ENCODE peak calls at places on chromosomes 13 and 19, in seven cellular contexts. Q, R, O, E, Z, W and A are unnamed samples.

GRCh38 chr19:10603084-10603872 is 16.2 kb upstream of the AP1M2 start:
- DNase-seq in Q (peak; percentile 47), R (peak; percentile 94), O (peak; percentile 78), E (peak; percentile 29), Z (no peak), W (peak; percentile 67), A (peak; percentile 53)

GRCh38 chr19:10226376-10227214 is 4.5 kb downstream of the S1PR2 start:
- DNase-seq in Q (peak; percentile 83), R (peak; percentile 74), O (no peak), E (peak; percentile 93), Z (no peak), W (peak; percentile 66), A (peak; percentile 58)

GRCh38 chr13:40476175-40476958 is 190.1 kb downstream of the FOXO1 start:
- DNase-seq in Q (no peak), R (peak; percentile 7), O (no peak), E (peak; percentile 80), Z (peak; percentile 18), W (no peak), A (no peak)

GRCh38 chr19:38710928-38711725 is 33.1 kb downstream of the CAPN12 start:
- DNase-seq in Q (peak; percentile 60), R (no peak), O (no peak), E (no peak), Z (no peak), W (no peak), A (no peak)

GRCh38 chr13:66099825-66100224 is 1130.3 kb downstream of the PCDH9 start:
- DNase-seq in Q (no peak), R (no peak), O (no peak), E (no peak), Z (no peak), W (no peak), A (no peak)

GRCh38 chr13:21683034-21683733 is 12.3 kb downstream of the FGF9 start:
- DNase-seq in Q (peak; percentile 26), R (no peak), O (no peak), E (no peak), Z (peak; percentile 74), W (no peak), A (no peak)

GRCh38 chr19:49432141-49433073 is 7.2 kb downstream of the GFY start:
- DNase-seq in Q (no peak), R (no peak), O (no peak), E (no peak), Z (no peak), W (no peak), A (peak; percentile 73)

GRCh38 chr13:67934615-67935330 is 704.6 kb upstream of the PCDH9 start:
- DNase-seq in Q (no peak), R (no peak), O (no peak), E (no peak), Z (no peak), W (no peak), A (no peak)

GRCh38 chr19:49832556-49832955 is 14.5 kb downstream of the MED25 start:
- DNase-seq in Q (no peak), R (no peak), O (no peak), E (no peak), Z (no peak), W (no peak), A (no peak)

GRCh38 chr19:46674416-46675178 is 13.6 kb upstream of the DACT3 start:
- DNase-seq in Q (no peak), R (no peak), O (no peak), E (no peak), Z (peak; percentile 37), W (no peak), A (no peak)

GRCh38 chr13:72104656-72105180 is 237.7 kb upstream of the DACH1 start:
- DNase-seq in Q (no peak), R (no peak), O (no peak), E (peak; percentile 1), Z (no peak), W (no peak), A (no peak)

GRCh38 chr13:85665286-85665685 is 133.9 kb downstream of the SLITRK6 start:
- DNase-seq in Q (no peak), R (no peak), O (no peak), E (no peak), Z (peak; percentile 59), W (no peak), A (no peak)

GRCh38 chr13:67230774-67231480 is 791 bp upstream of the PCDH9 start:
- DNase-seq in Q (peak; percentile 64), R (peak; percentile 61), O (no peak), E (peak; percentile 79), Z (peak; percentile 35), W (peak; percentile 53), A (peak; percentile 41)

GRCh38 chr19:35784401-35785086 is 9.2 kb downstream of the ARHGAP33 start:
- DNase-seq in Q (no peak), R (no peak), O (no peak), E (no peak), Z (no peak), W (no peak), A (no peak)

GRCh38 chr19:6826281-6826920 is 53.9 kb downstream of the VAV1 start:
- DNase-seq in Q (no peak), R (peak; percentile 33), O (no peak), E (no peak), Z (no peak), W (no peak), A (no peak)

GRCh38 chr19:21680679-21681078 is 86.7 kb downstream of the ZNF100 start:
- DNase-seq in Q (no peak), R (no peak), O (no peak), E (no peak), Z (no peak), W (no peak), A (no peak)

GRCh38 chr19:677201-677600 is 1.0 kb downstream of the FSTL3 start:
- DNase-seq in Q (peak; percentile 87), R (peak; percentile 64), O (no peak), E (peak; percentile 87), Z (peak; percentile 70), W (peak; percentile 84), A (peak; percentile 57)

GRCh38 chr19:11554160-11554559 is 4.9 kb downstream of the ELOF1 start:
- DNase-seq in Q (no peak), R (peak; percentile 79), O (no peak), E (no peak), Z (no peak), W (no peak), A (no peak)

GRCh38 chr13:72029981-72030380 is 163.0 kb upstream of the DACH1 start:
- DNase-seq in Q (no peak), R (no peak), O (no peak), E (no peak), Z (no peak), W (no peak), A (no peak)

GRCh38 chr19:16934489-16934888 is 45.7 kb downstream of the F2RL3 start:
- DNase-seq in Q (no peak), R (no peak), O (no peak), E (no peak), Z (no peak), W (no peak), A (no peak)

GRCh38 chr13:53151692-53152421 is 123.2 kb downstream of the OLFM4 start:
- DNase-seq in Q (no peak), R (peak; percentile 62), O (no peak), E (peak; percentile 71), Z (no peak), W (peak; percentile 17), A (peak; percentile 60)

GRCh38 chr13:23963184-23963931 is 66.1 kb upstream of the C1QTNF9B start:
- DNase-seq in Q (no peak), R (no peak), O (no peak), E (no peak), Z (no peak), W (no peak), A (no peak)

GRCh38 chr19:19627716-19628498 is at the start of gene LPAR2:
- DNase-seq in Q (no peak), R (peak; percentile 90), O (peak; percentile 79), E (peak; percentile 21), Z (peak; percentile 70), W (no peak), A (peak; percentile 76)

GRCh38 chr13:79936368-79937136 is 404.4 kb downstream of the SPRY2 start:
- DNase-seq in Q (no peak), R (no peak), O (no peak), E (peak; percentile 98), Z (peak; percentile 95), W (peak; percentile 44), A (no peak)

GRCh38 chr13:42028113-42028799 is 20.2 kb upstream of the DGKH start:
- DNase-seq in Q (no peak), R (peak; percentile 78), O (no peak), E (no peak), Z (no peak), W (no peak), A (peak; percentile 84)

GRCh38 chr19:58562126-58563033 is 4.0 kb upstream of the UBE2M start:
- DNase-seq in Q (peak; percentile 57), R (peak; percentile 64), O (peak; percentile 35), E (peak; percentile 61), Z (peak; percentile 55), W (no peak), A (peak; percentile 49)

GRCh38 chr19:5057860-5058259 is 88.9 kb downstream of the KDM4B start:
- DNase-seq in Q (no peak), R (no peak), O (no peak), E (peak; percentile 18), Z (peak; percentile 41), W (no peak), A (no peak)

DNA sequence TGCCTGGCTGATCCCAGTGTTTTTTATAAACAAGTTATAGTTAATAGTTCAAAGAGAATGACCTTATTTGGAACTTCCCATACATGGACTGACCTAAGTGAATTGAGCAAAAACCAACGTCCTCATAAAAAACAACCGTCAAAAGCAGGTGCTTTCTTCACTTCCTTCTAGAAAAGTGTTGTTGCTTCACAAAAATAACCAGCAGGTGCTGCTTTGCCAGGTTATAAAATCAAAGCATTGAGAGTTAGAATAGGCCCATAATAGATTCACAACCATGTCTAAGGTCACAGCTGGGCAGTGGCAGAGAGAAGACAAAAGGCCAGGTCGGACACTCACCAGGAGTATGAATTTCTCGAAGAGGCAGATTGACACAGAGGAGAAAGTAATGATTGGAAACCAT is 9.5 kb downstream of the RUBCNL start:
- DNase-seq in Q (no peak), R (no peak), O (no peak), E (no peak), Z (no peak), W (no peak), A (peak; percentile 46)
- H3K36me3 ChIP-seq in Q (no peaks in the 10 kb centered on the region), R (no peaks in the 10 kb centered on the region), O (no peaks in the 10 kb centered on the region), E (no peaks in the 10 kb centered on the region), Z (no peaks in the 10 kb centered on the region), W (no peaks in the 10 kb centered on the region), A (no peaks in the 10 kb centered on the region)

GRCh38 chr13:48496271-48496670 is 36.6 kb downstream of the RCBTB2 start:
- DNase-seq in Q (no peak), R (no peak), O (no peak), E (no peak), Z (no peak), W (no peak), A (no peak)
- H3K4me1 ChIP-seq in Q (peaks cover 3% of the 10 kb centered on the region), R (no peaks in the 10 kb centered on the region), O (peaks cover 41% of the 10 kb centered on the region), E (no peaks in the 10 kb centered on the region), Z (peaks cover 41% of the 10 kb centered on the region), W (peaks cover 69% of the 10 kb centered on the region), A (no peaks in the 10 kb centered on the region)

DNA sequence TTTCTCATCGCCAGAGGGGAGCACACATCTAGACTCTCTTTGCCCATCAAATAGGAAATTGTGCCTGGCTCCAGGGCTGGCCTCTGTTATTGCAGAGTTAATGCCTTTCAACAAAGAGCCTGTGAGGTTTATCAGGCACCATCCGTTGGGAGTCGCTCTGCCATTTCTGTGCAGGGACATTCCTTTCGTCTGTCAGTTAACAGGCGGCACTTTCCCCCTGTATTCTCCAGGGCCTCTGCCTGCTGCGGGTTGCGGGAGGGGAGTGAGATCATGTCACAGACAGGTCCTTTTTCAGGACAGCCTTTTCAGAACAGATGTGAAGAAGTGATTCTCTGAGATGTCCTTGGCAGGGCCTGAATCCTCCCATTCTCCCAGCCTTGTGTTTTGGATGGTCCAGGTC is 14.8 kb downstream of the SERP2 start:
- DNase-seq in Q (no peak), R (no peak), O (no peak), E (no peak), Z (no peak), W (no peak), A (no peak)
- TF ChIP-seq CTCF in Q (no peak), R (no peak), O (no peak), E (no peak), Z (no peak), W (no peak), A (no peak)

GRCh38 chr19:2121416-2122051 is 24.8 kb downstream of the IZUMO4 start:
- DNase-seq in Q (no peak), R (no peak), O (no peak), E (no peak), Z (no peak), W (no peak), A (no peak)
- H3K36me3 ChIP-seq in Q (peaks cover 15% of the 10 kb centered on the region), R (no peaks in the 10 kb centered on the region), O (peaks cover 39% of the 10 kb centered on the region), E (peaks cover 49% of the 10 kb centered on the region), Z (peaks cover 7% of the 10 kb centered on the region), W (peaks cover 51% of the 10 kb centered on the region), A (peaks cover 53% of the 10 kb centered on the region)